ENCODE peak calls at places on chromosome 19, in four cellular contexts. O, J, A and C are unnamed samples. For H3K4me1, the result is how much of the 10 kb centered on the place peaks cover.

GRCh38 chr19:23542562-23542961 is 144.4 kb downstream of the ZNF675 start:
- DNase-seq in O (no peak), A (no peak), J (no peak), C (no peak)

GRCh38 chr19:35153701-35154534 is 617 bp upstream of the FXYD5 start:
- DNase-seq in J (no peak), O (peak), A (peak), C (no peak)

GRCh38 chr19:58052256-58052655 is 6.8 kb upstream of the ZNF135 start:
- DNase-seq in O (no peak), A (no peak), J (no peak), C (no peak)

GRCh38 chr19:49890349-49891311 is 6.1 kb downstream of the IL4I1 start:
- DNase-seq in J (no peak), O (peak), A (peak), C (no peak)

GRCh38 chr19:12788682-12789097 is 2.6 kb upstream of the JUNB start:
- DNase-seq in A (peak), J (peak), O (no peak), C (peak)

GRCh38 chr19:40119380-40119779 is 28.6 kb upstream of the ZNF780A start:
- DNase-seq in A (no peak), O (no peak), J (no peak), C (no peak)

GRCh38 chr19:37691881-37692504 is 27.6 kb downstream of the ZNF607 start:
- DNase-seq in O (no peak), J (peak), A (peak), C (peak)

GRCh38 chr19:32676895-32677359 is 1.3 kb downstream of the RGS9BP start:
- DNase-seq in J (no peak), A (no peak), O (no peak), C (no peak)

GRCh38 chr19:38030681-38031422 is 123.8 kb downstream of the SIPA1L3 start:
- DNase-seq in A (no peak), O (no peak), J (no peak), C (no peak)

GRCh38 chr19:49400034-49400433 is 12.0 kb downstream of the KASH5 start:
- DNase-seq in A (peak), O (no peak), J (no peak), C (no peak)

GRCh38 chr19:756232-756631 is 5.3 kb downstream of the MISP start:
- DNase-seq in A (peak), J (no peak), O (peak), C (no peak)

DNA sequence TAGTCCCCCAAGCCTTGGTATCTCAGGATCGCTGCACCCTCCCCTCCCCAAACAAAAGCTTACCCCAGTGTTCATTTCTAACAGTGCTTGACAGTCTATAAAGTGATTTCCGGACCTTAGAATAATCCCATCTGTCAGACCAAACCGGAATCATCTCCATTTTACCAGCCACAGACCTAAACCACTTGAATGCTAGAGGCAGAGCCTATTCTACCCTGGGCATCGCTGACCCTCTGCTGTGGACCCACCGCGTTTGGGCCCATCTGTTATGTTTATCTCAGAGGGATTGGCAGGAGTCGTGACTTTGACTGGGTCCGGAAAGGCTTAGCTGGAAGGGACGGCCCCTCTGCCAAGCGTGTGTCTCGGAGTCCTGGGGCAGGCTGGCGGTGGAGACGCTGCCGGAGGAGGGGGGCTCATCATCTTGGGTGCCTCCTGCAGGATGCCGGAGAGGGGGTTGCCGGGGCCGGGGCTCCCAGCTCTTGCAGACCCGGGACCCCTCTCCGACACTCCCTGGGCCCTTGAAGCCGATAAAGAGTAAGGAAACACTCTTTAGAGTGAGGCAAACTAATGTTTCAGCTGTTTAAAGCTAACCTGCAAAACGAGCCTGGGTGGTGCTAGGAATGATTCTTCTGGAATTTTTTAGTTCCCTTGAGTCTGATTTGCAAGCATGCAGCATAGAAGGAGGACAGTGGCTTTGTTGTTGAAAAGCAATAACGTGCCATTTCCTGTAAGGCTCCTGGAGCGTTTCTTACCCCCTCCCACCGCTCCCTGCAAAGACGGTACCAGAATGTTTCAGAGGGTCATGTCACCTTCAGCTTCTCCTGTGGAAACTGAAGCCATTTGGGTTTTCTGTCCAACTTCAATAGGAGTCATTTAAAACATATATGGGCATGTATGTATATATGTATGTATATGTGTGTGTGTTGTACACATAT is 1.3 kb downstream of the SLC25A42 start:
- DNase-seq in O (no peak), A (peak), J (no peak), C (no peak)
- H3K4me1 ChIP-seq in O (under half), A (under half), J (under half), C (under half)

GRCh38 chr19:47456721-47457478 is 14.8 kb downstream of the SLC8A2 start:
- DNase-seq in O (no peak), A (peak), J (no peak), C (no peak)
- H3K4me1 ChIP-seq in O (under half), A (under half), J (under half), C (under half)

DNA sequence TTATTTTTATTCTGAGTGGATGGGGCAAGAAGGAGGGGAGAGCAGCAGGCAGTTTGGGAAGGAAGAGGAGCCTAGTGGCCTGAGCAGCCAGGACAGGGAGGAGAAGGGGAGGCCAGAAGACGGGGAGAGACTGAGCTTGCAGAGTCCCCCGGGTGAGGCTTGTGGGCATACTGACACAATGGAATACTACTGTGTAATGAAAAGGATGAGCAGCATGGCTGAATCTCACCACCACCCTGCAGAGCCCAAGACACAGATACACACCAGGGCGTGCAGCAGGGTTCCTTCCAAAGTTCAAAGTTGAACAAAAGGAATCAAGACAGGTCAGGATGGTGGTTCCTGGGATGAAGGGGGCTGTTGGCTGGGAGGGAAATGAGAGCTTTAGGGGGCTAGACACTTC is 8.1 kb upstream of the SMG9 start:
- DNase-seq in A (no peak), O (no peak), J (no peak), C (no peak)
- H3K4me1 ChIP-seq in A (half or more), O (half or more), J (under half), C (under half)

GRCh38 chr19:2633693-2634075 is 68.8 kb downstream of the GNG7 start:
- DNase-seq in J (no peak), O (no peak), A (no peak), C (no peak)

GRCh38 chr19:2634960-2635359 is 67.5 kb downstream of the GNG7 start:
- DNase-seq in J (no peak), A (no peak), O (no peak), C (no peak)

GRCh38 chr19:2636142-2636896 is 66.2 kb downstream of the GNG7 start:
- DNase-seq in J (no peak), O (no peak), A (no peak), C (no peak)

GRCh38 chr19:2636897-2637683 is 65.4 kb downstream of the GNG7 start:
- DNase-seq in A (peak), O (peak), J (peak), C (peak)

DNA sequence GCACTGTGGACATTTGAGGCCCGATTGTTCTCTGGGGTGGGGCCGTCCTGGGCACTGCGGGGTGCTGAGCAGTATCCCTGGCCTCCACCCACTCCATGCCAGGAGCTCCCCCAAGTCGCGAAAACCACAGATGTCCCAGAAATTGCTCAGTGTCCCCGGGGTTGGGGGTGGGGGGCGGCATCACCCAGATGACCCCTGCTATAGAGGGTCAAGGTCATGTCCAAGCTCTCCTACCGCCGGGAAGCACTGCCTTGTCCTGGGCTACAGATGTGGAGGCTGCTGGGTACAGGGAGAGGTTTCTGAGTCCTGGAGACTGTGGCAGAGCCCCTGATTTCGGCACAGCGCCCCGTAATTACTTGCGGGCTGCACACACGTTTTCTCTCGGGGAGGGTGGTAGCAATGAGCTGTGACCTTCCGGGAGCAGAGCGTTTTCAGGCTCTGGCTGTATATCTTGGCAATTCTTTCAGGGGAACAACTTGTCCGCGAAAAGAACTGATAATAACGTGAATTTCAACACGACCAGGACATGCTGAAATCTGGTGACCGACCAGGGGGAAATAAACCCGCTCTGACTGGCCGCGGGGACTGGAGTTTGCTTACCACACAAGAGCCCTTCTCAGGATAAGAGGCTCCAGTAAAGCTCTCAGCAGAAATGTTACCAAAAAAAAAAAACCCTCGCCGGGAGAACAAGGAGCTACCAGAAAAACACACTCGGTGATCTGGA is 68.1 kb downstream of the GNG7 start:
- DNase-seq in O (no peak), J (peak), A (no peak), C (no peak)
- H3K4me1 ChIP-seq in O (under half), J (under half), A (under half), C (under half)